ENCODE peak calls at places on chromosomes 7 and 10, in ten cellular contexts. C is foreskin keratinocyte; G is NCI-H1417; S is H54; W is stimulated activated CD8-positive, alpha-beta memory T cell treated with anti-CD3 and anti-CD28 coated beads, Interleukin-15, amount 100 ng/mL, for 24 hours; J is transverse colon; T is astrocyte of the hippocampus; R is ELR; D is GM20000; Y is CD4-positive, alpha-beta T cell. A is an unnamed sample.
A peak's percentile ranks its signal among the peaks of the same experiment; 100 is the strongest.

GRCh38 chr7:106679153-106679931 is 18.4 kb upstream of the CCDC71L start:
- DNase-seq in C (peak; percentile 60), G (no peak), S (no peak), W (no peak), J (no peak), T (peak; percentile 34), R (peak; percentile 80), D (peak; percentile 29), Y (no peak), A (no peak)

GRCh38 chr10:133276435-133277201 is at the start of gene ADAM8:
- DNase-seq in C (peak; percentile 36), G (no peak), S (no peak), W (no peak), J (peak; percentile 63), T (peak; percentile 41), R (peak; percentile 58), D (peak; percentile 97), Y (peak; percentile 52), A (peak; percentile 66)

GRCh38 chr10:79422178-79422892 is 23.1 kb downstream of the ZCCHC24 start:
- DNase-seq in C (no peak), G (no peak), S (no peak), W (no peak), J (no peak), T (peak; percentile 47), R (peak; percentile 82), D (no peak), Y (no peak), A (no peak)

GRCh38 chr10:119337796-119338432 is 130.5 kb downstream of the GRK5 start:
- DNase-seq in C (peak; percentile 25), G (no peak), S (peak; percentile 72), W (no peak), J (no peak), T (peak; percentile 86), R (peak; percentile 78), D (no peak), Y (no peak), A (no peak)

GRCh38 chr10:61627266-61627665 is 35.5 kb upstream of the CABCOCO1 start:
- DNase-seq in C (no peak), G (no peak), S (no peak), W (no peak), J (no peak), T (peak; percentile 40), R (peak; percentile 45), D (no peak), Y (no peak), A (no peak)

GRCh38 chr10:32413513-32413912 is 32.4 kb upstream of the CCDC7 start:
- DNase-seq in C (peak; percentile 98), G (no peak), S (peak; percentile 70), W (no peak), J (no peak), T (peak; percentile 92), R (peak; percentile 87), D (no peak), Y (peak; percentile 4), A (no peak)

GRCh38 chr7:158296798-158297104 is 290.9 kb downstream of the PTPRN2 start:
- DNase-seq in C (no peak), G (no peak), S (no peak), W (no peak), J (no peak), T (no peak), R (no peak), D (no peak), Y (no peak), A (no peak)

GRCh38 chr7:133754718-133755117 is 372.4 kb upstream of the LRGUK start:
- DNase-seq in C (no peak), G (peak; percentile 44), S (no peak), W (no peak), J (no peak), T (no peak), R (no peak), D (no peak), Y (no peak), A (no peak)

GRCh38 chr7:45647426-45647825 is 73.3 kb downstream of the ADCY1 start:
- DNase-seq in C (no peak), G (no peak), S (no peak), W (no peak), J (no peak), T (no peak), R (no peak), D (no peak), Y (no peak), A (no peak)

GRCh38 chr7:156889089-156889488 is 3.9 kb downstream of the LMBR1 start:
- DNase-seq in C (no peak), G (no peak), S (no peak), W (no peak), J (no peak), T (no peak), R (no peak), D (no peak), Y (no peak), A (no peak)

GRCh38 chr10:120456626-120457430 is at the start of gene PLPP4:
- DNase-seq in C (no peak), G (peak; percentile 65), S (no peak), W (no peak), J (no peak), T (peak; percentile 91), R (peak; percentile 45), D (peak; percentile 59), Y (no peak), A (no peak)

GRCh38 chr7:35593896-35594295 is 101.0 kb downstream of the HERPUD2 start:
- DNase-seq in C (no peak), G (no peak), S (peak; percentile 16), W (no peak), J (no peak), T (no peak), R (peak; percentile 26), D (peak; percentile 20), Y (no peak), A (no peak)

GRCh38 chr10:92238586-92239098 is 52.2 kb downstream of the CPEB3 start:
- DNase-seq in C (peak; percentile 88), G (peak; percentile 79), S (peak; percentile 98), W (no peak), J (peak; percentile 74), T (peak; percentile 47), R (peak; percentile 91), D (no peak), Y (no peak), A (peak; percentile 59)

GRCh38 chr7:107865956-107866775 is 24.8 kb upstream of the DLD start:
- DNase-seq in C (peak; percentile 11), G (no peak), S (no peak), W (no peak), J (no peak), T (peak; percentile 13), R (peak; percentile 57), D (no peak), Y (no peak), A (no peak)

GRCh38 chr7:95630702-95631458 is 34.6 kb upstream of the PDK4 start:
- DNase-seq in C (no peak), G (no peak), S (no peak), W (no peak), J (no peak), T (peak; percentile 10), R (no peak), D (no peak), Y (no peak), A (no peak)

A was measured in left colon.